ENCODE peak calls at places on chromosomes 3 and 15, in four cellular contexts. O is breast epithelium, V is tibial nerve, I is right lobe of liver. D is an unnamed sample.

GRCh38 chr3:167941234-167941995 is 154.3 kb downstream of the GOLIM4 start:
- DNase-seq in O (no peak), I (no peak), V (peak; percentile 62), D (no peak)

GRCh38 chr15:98413973-98414546 is 234.3 kb upstream of the IGF1R start:
- DNase-seq in V (no peak), O (no peak), I (no peak), D (no peak)

GRCh38 chr3:134480546-134480945 is 5.2 kb downstream of the ANAPC13 start:
- DNase-seq in O (no peak), V (no peak), I (no peak), D (no peak)

GRCh38 chr15:38252481-38253311 is at the start of gene SPRED1:
- DNase-seq in V (peak; percentile 44), I (peak; percentile 74), O (peak; percentile 72), D (peak; percentile 95)

GRCh38 chr15:29064731-29065130 is 179.0 kb downstream of the APBA2 start:
- DNase-seq in V (no peak), O (no peak), I (no peak), D (no peak)

GRCh38 chr3:134709563-134710312 is 58.9 kb upstream of the KY start:
- DNase-seq in V (no peak), I (no peak), O (no peak), D (no peak)

GRCh38 chr3:172673210-172673679 is 37.6 kb downstream of the NCEH1 start:
- DNase-seq in V (peak; percentile 54), O (no peak), I (peak; percentile 46), D (no peak)

GRCh38 chr3:60912876-60913275 is 338.4 kb downstream of the FHIT start:
- DNase-seq in O (no peak), V (no peak), I (no peak), D (no peak)

GRCh38 chr15:28907338-28907961 is 21.7 kb downstream of the APBA2 start:
- DNase-seq in I (no peak), O (peak; percentile 24), V (no peak), D (peak; percentile 52)

GRCh38 chr15:55196011-55196410 is 730 bp downstream of the RSL24D1 start:
- DNase-seq in O (no peak), V (no peak), I (no peak), D (no peak)

GRCh38 chr3:31815631-31816440 is 165.2 kb downstream of the OSBPL10 start:
- DNase-seq in V (no peak), I (no peak), O (no peak), D (no peak)

GRCh38 chr3:112350181-112350825 is 17.3 kb downstream of the CD200 start:
- DNase-seq in I (no peak), O (no peak), V (no peak), D (no peak)

GRCh38 chr3:40451551-40451950 is 5.6 kb upstream of the RPL14 start:
- DNase-seq in O (no peak), I (no peak), V (no peak), D (no peak)

GRCh38 chr3:194740859-194741486 is 55.3 kb downstream of the FAM43A start:
- DNase-seq in O (no peak), V (no peak), I (no peak), D (no peak)

GRCh38 chr3:94927175-94927574 is 864.3 kb downstream of the NSUN3 start:
- DNase-seq in I (no peak), O (no peak), V (no peak), D (no peak)

GRCh38 chr3:183532620-183533409 is 22.7 kb downstream of the KLHL6 start:
- DNase-seq in V (no peak), O (no peak), I (no peak), D (no peak)

GRCh38 chr15:68821190-68821897 is 649 bp upstream of the ANP32A start:
- DNase-seq in V (no peak), O (no peak), I (no peak), D (no peak)

GRCh38 chr3:129180461-129180860 is 3.2 kb downstream of the CNBP start:
- DNase-seq in O (no peak), V (no peak), I (no peak), D (no peak)
- TF ChIP-seq POLR2A in O (no peak), V (no peak), I (no peak), D (no peak)

DNA sequence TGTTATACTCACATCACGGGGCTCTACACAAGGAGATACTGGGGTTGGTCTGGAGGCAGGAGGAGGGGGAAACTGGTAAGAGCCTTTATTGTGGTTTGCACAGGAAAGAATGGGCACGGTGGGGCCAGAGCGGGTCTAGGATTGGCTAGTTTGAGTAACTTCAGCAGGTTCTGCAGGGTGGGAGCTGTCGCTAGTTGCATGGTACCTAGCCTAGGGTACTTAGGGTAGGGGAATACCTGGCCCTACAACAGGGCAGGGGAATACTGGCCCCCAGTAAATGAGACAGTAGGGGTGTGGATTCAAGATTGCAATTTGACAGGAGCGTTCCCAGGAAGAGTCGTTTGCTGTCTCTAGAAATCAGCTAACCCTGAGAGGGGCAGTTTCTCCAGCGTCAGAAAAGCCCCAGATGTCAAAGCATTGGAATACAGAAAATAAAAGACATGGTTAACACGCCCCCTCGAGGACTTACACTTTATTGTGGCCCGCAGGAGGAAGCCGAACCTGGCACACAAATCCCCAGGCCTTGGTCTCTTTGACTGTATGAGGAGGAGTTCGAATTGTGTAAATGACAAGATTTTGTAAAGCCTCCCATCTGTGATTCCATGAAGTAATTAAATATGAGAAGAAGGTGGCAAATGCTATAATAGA is 32.0 kb downstream of the ST8SIA2 start:
- DNase-seq in O (no peak), I (no peak), V (no peak), D (no peak)
- TF ChIP-seq CTCF in O (no peak), I (no peak), V (no peak), D (no peak)

GRCh38 chr3:51673181-51673801 is 2.2 kb downstream of the TEX264 start:
- DNase-seq in O (no peak), V (no peak), I (no peak), D (peak; percentile 50)

GRCh38 chr3:51672083-51672475 is 1.0 kb downstream of the TEX264 start:
- DNase-seq in V (no peak), I (no peak), O (no peak), D (peak; percentile 78)

GRCh38 chr3:51670711-51671089 is 352 bp upstream of the TEX264 start:
- DNase-seq in I (no peak), V (no peak), O (no peak), D (no peak)

GRCh38 chr3:51670053-51670666 is 892 bp upstream of the TEX264 start:
- DNase-seq in O (no peak), V (no peak), I (no peak), D (no peak)

GRCh38 chr3:51671090-51672082 is at the start of gene TEX264:
- DNase-seq in V (peak; percentile 70), I (peak; percentile 97), O (peak; percentile 91), D (peak; percentile 97)
- TF ChIP-seq POLR2A in V (peak; percentile 78), I (peak; percentile 75), O (peak; percentile 48), D (no peak)

GRCh38 chr15:44319385-44319784 is 30.9 kb downstream of the GOLM2 start:
- DNase-seq in O (no peak), I (no peak), V (no peak), D (no peak)
- TF ChIP-seq CTCF in O (no peak), I (no peak), V (no peak), D (no peak)

DNA sequence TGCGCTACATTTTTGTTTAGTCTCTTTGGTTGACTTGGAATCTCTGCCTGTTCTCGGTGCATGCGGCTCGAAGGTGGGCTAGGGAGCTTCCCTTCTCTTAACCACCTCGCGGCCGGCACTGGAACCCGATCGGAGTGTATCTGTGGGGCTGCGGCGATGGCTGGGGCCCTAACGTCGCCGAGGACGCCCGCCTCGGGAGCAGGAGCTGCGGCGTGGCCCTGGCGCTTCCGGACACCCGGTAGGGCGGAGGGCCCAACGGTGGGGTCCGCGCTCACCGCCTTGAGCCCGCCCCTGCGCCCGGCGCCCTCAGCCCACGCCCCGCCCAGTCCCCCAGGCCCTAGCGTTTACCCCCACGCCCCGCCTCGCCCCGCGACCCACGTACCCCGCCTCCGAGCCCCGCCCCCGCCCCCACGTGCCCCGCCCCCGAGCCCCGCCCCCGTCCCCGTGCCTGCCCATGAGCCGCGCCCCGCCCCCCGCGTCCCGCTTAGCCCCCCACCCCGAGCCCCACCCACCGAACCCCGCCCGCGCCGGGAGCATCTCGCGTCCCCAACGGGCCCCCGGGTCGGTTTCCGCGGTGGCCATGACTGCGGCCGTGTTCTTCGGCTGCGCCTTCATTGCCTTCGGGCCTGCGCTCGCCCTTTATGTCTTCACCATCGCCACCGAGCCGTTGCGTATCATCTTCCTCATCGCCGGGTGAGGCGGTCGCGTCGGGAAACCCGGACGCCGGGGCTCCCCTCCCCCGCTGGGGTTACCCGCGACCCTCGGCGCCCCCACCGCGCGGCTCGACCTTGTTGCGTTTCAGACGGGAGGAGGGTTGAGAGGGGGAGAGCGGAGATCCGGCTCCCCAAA is at the start of gene APH1B:
- DNase-seq in O (peak; percentile 79), V (peak; percentile 67), I (peak; percentile 91), D (peak; percentile 78)
- TF ChIP-seq POLR2A in O (peak; percentile 51), V (peak; percentile 50), I (peak; percentile 57), D (no peak)